ENCODE peak calls at places on chromosomes 16 and 17, in seven cellular contexts. M is IMR-90, D is tibial artery, L is gastrocnemius medialis, B is heart left ventricle, U is suprapubic skin, P is HepG2. O is an unnamed sample. For H3K27me3 and H3K4me1, the result is how much of the 10 kb centered on the place peaks cover.

GRCh38 chr17:64229815-64230550 is 33.1 kb downstream of the TEX2 start:
- DNase-seq in M (no peak), D (no peak), L (no peak), B (no peak), U (no peak), P (no peak), O (no peak)

GRCh38 chr16:67530013-67530939 is 1.6 kb downstream of the RIPOR1 start:
- DNase-seq in M (peak), D (peak), L (peak), B (peak), U (peak), P (no peak), O (peak)

GRCh38 chr16:49750341-49751011 is 105.4 kb downstream of the ZNF423 start:
- DNase-seq in M (no peak), D (no peak), L (no peak), B (no peak), U (no peak), P (no peak), O (no peak)

GRCh38 chr17:80842456-80843053 is 149.1 kb upstream of the CHMP6 start:
- DNase-seq in M (no peak), D (no peak), L (no peak), B (no peak), U (no peak), P (no peak), O (no peak)

GRCh38 chr17:252456-252855 is 71.0 kb upstream of the DOC2B start:
- DNase-seq in M (no peak), D (peak), L (no peak), B (no peak), U (peak), P (no peak), O (no peak)

GRCh38 chr17:81551458-81552243 is 502 bp downstream of the FAAP100 start:
- DNase-seq in M (peak), D (peak), L (no peak), B (peak), U (no peak), P (peak), O (peak)

GRCh38 chr17:59877965-59878364 is 14.8 kb downstream of the TUBD1 start:
- DNase-seq in M (no peak), D (no peak), L (no peak), B (no peak), U (no peak), P (no peak), O (no peak)

GRCh38 chr17:34556384-34556783 is 23.0 kb upstream of the TMEM132E start:
- DNase-seq in M (peak), D (no peak), L (no peak), B (no peak), U (no peak), P (no peak), O (no peak)

GRCh38 chr16:4966736-4967453 is 8.8 kb downstream of the SEC14L5 start:
- DNase-seq in M (no peak), D (no peak), L (no peak), B (no peak), U (no peak), P (no peak), O (no peak)

GRCh38 chr17:33667671-33668070 is 374.6 kb upstream of the ASIC2 start:
- DNase-seq in M (no peak), D (no peak), L (no peak), B (no peak), U (no peak), P (no peak), O (no peak)

GRCh38 chr16:28543072-28543471 is 4.3 kb upstream of the NUPR1 start:
- DNase-seq in M (no peak), D (peak), L (peak), B (no peak), U (no peak), P (no peak), O (peak)

GRCh38 chr17:73991260-73991659 is 212.2 kb upstream of the RPL38 start:
- DNase-seq in M (no peak), D (no peak), L (no peak), B (no peak), U (no peak), P (no peak), O (no peak)

GRCh38 chr16:22933173-22933572 is 119.2 kb downstream of the HS3ST2 start:
- DNase-seq in M (no peak), D (no peak), L (no peak), B (no peak), U (no peak), P (no peak), O (no peak)

GRCh38 chr17:19239544-19239943 is 2.4 kb downstream of the EPN2 start:
- DNase-seq in M (no peak), D (no peak), L (no peak), B (peak), U (no peak), P (no peak), O (no peak)

GRCh38 chr17:73683788-73684582 is 39.7 kb upstream of the SDK2 start:
- DNase-seq in M (no peak), D (no peak), L (no peak), B (no peak), U (no peak), P (no peak), O (no peak)

GRCh38 chr17:47072881-47073280 is 93.8 kb upstream of the RPRML start:
- DNase-seq in M (peak), D (no peak), L (no peak), B (no peak), U (no peak), P (no peak), O (no peak)

GRCh38 chr16:88442811-88443576 is 10.1 kb upstream of the ZFPM1 start:
- DNase-seq in M (peak), D (peak), L (peak), B (peak), U (no peak), P (peak), O (peak)

GRCh38 chr16:64304376-64304775 is 817.5 kb downstream of the CDH11 start:
- DNase-seq in M (no peak), D (no peak), L (no peak), B (no peak), U (no peak), P (no peak), O (no peak)

GRCh38 chr17:13346081-13346533 is 255.6 kb downstream of the HS3ST3A1 start:
- DNase-seq in M (peak), D (no peak), L (no peak), B (no peak), U (no peak), P (no peak), O (no peak)

GRCh38 chr17:258906-259305 is 77.5 kb upstream of the DOC2B start:
- DNase-seq in M (no peak), D (no peak), L (no peak), B (no peak), U (no peak), P (no peak), O (peak)

GRCh38 chr16:11249233-11250061 is 6.6 kb downstream of the SOCS1 start:
- DNase-seq in M (peak), D (no peak), L (no peak), B (no peak), U (no peak), P (no peak), O (no peak)

GRCh38 chr17:20059728-20060188 is 50.6 kb downstream of the SPECC1 start:
- DNase-seq in M (peak), D (no peak), L (no peak), B (no peak), U (no peak), P (peak), O (no peak)

GRCh38 chr17:29674270-29674669 is 51.6 kb upstream of the CORO6 start:
- DNase-seq in M (no peak), D (no peak), L (peak), B (no peak), U (no peak), P (no peak), O (no peak)

GRCh38 chr16:75579435-75579834 is 13.3 kb downstream of the GABARAPL2 start:
- DNase-seq in M (no peak), D (no peak), L (no peak), B (no peak), U (peak), P (no peak), O (no peak)

GRCh38 chr16:26976913-26977312 is 89.8 kb upstream of the C16orf82 start:
- DNase-seq in M (no peak), D (no peak), L (no peak), B (no peak), U (no peak), P (no peak), O (no peak)

GRCh38 chr17:43151880-43152456 is 19.0 kb upstream of the NBR1 start:
- DNase-seq in M (no peak), D (no peak), L (no peak), B (no peak), U (peak), P (no peak), O (no peak)

GRCh38 chr17:6712854-6713129 is 377 bp downstream of the SLC13A5 start:
- DNase-seq in M (no peak), D (no peak), L (no peak), B (no peak), U (no peak), P (no peak), O (no peak)
- H3K27me3 ChIP-seq in M (under half), D (half or more), L (under half), B (half or more), U (under half), P (under half), O (under half)

GRCh38 chr17:82907797-82908261 is 68.0 kb upstream of the ZNF750 start:
- DNase-seq in M (no peak), D (no peak), L (no peak), B (no peak), U (no peak), P (no peak), O (no peak)
- H3K27ac ChIP-seq in M (no peak), D (peak), L (no peak), B (no peak), U (no peak), P (no peak), O (no peak)

GRCh38 chr16:30980068-30980371 is 5.0 kb upstream of the HSD3B7 start:
- DNase-seq in M (no peak), D (no peak), L (no peak), B (no peak), U (no peak), P (no peak), O (no peak)
- H3K4me1 ChIP-seq in M (under half), D (under half), L (under half), B (under half), U (under half), P (under half), O (under half)

GRCh38 chr17:61462734-61463067 is 10.5 kb downstream of the TBX4 start:
- DNase-seq in M (no peak), D (no peak), L (no peak), B (no peak), U (no peak), P (no peak), O (peak)
- H3K27me3 ChIP-seq in M (half or more), D (under half), L (under half), B (half or more), U (half or more), P (under half), O (under half)

DNA sequence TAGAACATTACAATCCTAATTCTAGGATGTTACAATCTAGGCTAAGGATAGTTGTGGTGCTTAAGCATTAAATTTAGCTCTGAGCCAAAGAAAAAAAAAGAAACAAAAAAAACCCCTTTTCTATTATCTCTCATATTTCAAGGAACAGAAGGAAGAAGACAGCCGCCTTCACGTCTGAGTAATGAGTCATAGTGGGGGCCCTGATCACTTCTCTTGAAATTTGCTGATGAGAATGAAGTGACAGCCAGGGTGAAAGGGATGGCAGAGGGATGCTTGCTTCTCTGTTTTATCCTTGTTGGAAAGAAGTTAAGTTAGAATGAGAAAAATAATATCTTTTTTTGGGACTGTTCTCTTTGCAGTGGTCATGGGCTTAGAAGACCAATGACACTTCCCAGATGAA is 82.6 kb upstream of the MPHOSPH6 start:
- DNase-seq in M (no peak), D (no peak), L (no peak), B (no peak), U (no peak), P (no peak), O (no peak)
- H3K27ac ChIP-seq in M (no peak), D (no peak), L (no peak), B (no peak), U (no peak), P (no peak), O (no peak)

DNA sequence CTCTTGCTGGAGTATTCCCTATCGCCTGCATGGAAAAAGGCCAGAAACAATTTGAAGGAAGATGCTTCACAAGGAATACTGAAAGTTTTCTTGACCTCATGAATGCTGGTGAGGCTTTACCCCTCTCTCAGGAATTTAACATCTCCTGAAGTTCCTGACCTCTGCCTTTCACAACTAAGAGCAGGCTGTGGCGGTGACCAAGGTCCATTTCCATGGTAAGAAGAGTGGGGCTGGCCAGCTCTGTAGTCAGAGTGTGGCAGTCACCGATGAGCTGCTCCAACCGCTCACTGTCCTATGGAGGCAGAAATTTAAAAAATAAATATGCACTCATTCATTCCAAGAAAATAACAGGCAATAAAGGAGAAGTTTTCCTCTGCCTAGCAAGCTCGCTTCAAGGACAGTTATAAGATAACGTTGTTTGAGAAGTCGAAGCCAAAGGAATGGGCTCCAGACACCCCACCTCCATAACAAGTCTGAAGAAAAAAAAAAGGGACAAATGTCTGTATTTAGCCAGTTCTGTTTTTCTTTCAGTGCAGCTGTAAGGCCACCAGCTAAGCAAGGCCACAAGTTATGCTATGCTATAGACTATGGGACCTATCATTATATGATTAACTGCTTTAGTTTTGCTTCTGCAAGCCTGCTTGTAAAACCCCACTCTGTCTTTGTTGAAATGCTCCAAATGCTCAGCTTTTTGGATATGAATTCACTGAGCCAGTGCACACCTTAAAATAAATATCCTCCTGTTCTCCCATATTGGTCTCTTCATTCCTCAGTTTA is 6.0 kb upstream of the CCL4L2 start:
- DNase-seq in M (no peak), D (no peak), L (no peak), B (no peak), U (no peak), P (no peak), O (no peak)
- H3K4me1 ChIP-seq in M (under half), D (under half), L (under half), B (under half), U (under half), P (under half), O (under half)